ENCODE peak calls at places on chromosomes 2 and 18, in four cellular contexts. J is CD4-positive, alpha-beta memory T cell; M is K562; F is hepatocyte. T is an unnamed sample.

GRCh38 chr18:75213610-75214009 is 3.0 kb downstream of the TSHZ1 start:
- DNase-seq in J (no peak), M (no peak), F (no peak), T (no peak)

GRCh38 chr2:20623741-20624155 is 27.1 kb downstream of the HS1BP3 start:
- DNase-seq in J (no peak), M (no peak), F (no peak), T (no peak)

GRCh38 chr2:119531292-119531691 is 7.0 kb upstream of the SCTR start:
- DNase-seq in J (no peak), M (peak), F (no peak), T (no peak)

GRCh38 chr18:31990823-31991222 is 27.8 kb upstream of the RNF125 start:
- DNase-seq in J (no peak), M (no peak), F (no peak), T (no peak)

GRCh38 chr18:8705941-8706544 is 687 bp downstream of the MTCL1 start:
- DNase-seq in J (peak), M (no peak), F (peak), T (no peak)

GRCh38 chr2:231387904-231388724 is 7.4 kb upstream of the B3GNT7 start:
- DNase-seq in J (no peak), M (no peak), F (peak), T (no peak)

GRCh38 chr2:241559489-241560180 is 1.1 kb downstream of the BOK start:
- DNase-seq in J (no peak), M (peak), F (peak), T (no peak)

GRCh38 chr2:2161871-2162653 is 169.0 kb downstream of the MYT1L start:
- DNase-seq in J (no peak), M (no peak), F (no peak), T (no peak)

GRCh38 chr18:74745658-74746403 is 148.2 kb downstream of the ZNF407 start:
- DNase-seq in J (no peak), M (peak), F (peak), T (no peak)

GRCh38 chr2:10868465-10869314 is 43.0 kb upstream of the KCNF1 start:
- DNase-seq in J (no peak), M (no peak), F (no peak), T (no peak)

GRCh38 chr2:55862673-55863390 is 60.8 kb downstream of the EFEMP1 start:
- DNase-seq in J (no peak), M (peak), F (peak), T (peak)

GRCh38 chr2:199810422-199811250 is 40.4 kb downstream of the FTCDNL1 start:
- DNase-seq in J (no peak), M (no peak), F (no peak), T (no peak)

GRCh38 chr2:161381581-161381980 is 34.5 kb upstream of the TBR1 start:
- DNase-seq in J (no peak), M (no peak), F (no peak), T (no peak)

DNA sequence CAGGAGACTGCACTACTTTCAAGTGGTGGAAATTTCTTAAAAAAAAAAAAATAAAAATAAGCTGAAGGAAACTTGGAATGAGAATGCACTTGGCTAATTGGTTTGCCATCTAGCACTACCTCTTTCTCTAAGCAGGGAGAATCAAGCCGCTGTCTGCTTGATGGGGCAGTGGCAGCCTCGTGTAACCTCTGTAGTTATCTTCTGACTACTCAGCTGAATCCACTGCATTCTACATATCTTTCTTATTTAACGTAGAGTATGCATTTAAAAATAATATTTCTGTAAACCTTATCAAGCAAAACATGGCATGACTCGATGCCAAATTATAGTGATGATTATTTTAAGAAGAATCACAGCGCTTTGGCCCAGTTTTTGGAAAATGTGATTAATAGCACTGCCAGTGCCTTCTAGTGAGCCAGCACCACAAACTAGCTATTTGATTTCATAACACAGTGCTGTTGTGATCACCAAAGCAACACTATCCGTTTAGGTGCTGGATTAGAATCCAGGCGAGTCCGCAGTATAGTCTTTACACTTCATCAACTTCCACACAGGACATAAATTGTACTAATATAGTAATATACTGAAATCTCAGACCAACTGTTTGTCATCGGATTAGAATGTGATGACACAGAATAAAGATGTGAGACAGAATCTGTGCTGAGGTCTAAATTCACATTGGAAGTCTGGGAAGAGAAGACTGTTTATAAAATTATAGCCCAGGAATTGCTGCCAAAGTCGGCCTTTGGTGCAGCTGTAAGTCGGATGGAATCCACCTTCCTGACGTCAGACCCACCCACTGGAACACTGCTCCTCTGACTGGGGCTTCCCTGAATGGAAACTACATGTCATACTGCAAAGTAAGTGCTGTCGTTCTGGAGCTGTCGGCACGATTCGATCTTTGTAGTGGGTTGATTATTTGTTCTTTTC is 136.5 kb upstream of the ETAA1 start:
- DNase-seq in J (no peak), M (no peak), F (peak), T (peak)
- H3K4me3 ChIP-seq in J (no peak), M (no peak), F (no peak), T (no peak)

DNA sequence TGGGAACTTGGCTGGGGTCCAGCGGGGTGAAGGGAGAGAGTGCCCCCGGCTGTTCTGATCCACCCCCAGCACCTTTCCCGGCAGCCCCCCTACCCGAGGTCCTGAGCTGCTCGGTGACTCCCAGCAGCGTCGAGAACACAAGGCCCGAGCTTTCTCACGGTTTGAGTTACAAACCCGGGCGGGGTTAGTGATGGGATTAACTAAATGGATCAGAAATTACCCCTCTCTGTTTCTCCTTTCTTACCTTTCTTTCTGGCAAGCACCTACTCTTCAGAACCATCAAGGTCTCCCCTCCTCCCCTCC is 139.4 kb upstream of the GPC1 start:
- DNase-seq in J (no peak), M (no peak), F (no peak), T (no peak)
- H3K4me3 ChIP-seq in J (no peak), M (no peak), F (no peak), T (no peak)

DNA sequence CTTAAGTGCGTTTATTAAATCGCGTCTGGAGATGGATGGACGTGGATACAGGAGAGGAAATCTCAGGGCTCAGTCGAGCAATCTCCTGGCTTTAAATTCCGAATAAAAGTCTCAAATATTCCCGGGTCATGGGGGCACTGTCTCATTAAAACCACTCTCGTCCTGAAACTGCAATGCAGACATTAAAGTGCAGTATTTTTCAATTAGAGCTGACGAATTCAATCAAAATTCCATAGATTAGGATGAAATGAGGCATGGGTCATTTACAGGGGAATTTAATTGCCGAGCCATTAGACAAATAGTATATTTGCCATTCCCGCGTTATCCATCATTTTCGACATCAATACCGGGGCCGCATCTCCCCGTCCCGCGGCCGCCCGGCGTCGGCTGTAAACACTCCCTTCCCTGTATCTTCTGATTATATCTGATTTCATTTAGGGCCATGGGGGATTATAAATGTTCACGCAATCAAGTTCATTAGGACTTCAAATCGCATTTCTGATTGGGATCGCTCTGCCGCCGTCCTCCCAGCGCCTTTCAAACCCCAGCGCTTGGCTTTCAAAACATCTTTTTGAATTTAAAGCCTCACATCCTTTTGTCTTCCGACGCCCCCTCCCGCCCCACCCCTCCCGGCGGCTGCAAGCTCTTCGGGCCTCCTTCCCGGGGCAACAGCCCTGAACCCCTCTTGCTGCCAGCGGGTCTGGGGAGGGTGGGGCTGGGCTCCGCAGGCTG is 10.9 kb upstream of the GBX2 start:
- DNase-seq in J (no peak), M (no peak), F (no peak), T (no peak)
- H3K4me3 ChIP-seq in J (no peak), M (no peak), F (peak), T (no peak)

GRCh38 chr18:3604260-3604625 is 154.3 kb downstream of the TGIF1 start:
- DNase-seq in J (no peak), M (no peak), F (no peak), T (no peak)
- H3K4me3 ChIP-seq in J (peak), M (peak), F (no peak), T (no peak)

GRCh38 chr2:147198651-147199171 is 646.1 kb upstream of the ACVR2A start:
- DNase-seq in J (no peak), M (no peak), F (no peak), T (no peak)
- H3K4me3 ChIP-seq in J (no peak), M (no peak), F (no peak), T (no peak)

DNA sequence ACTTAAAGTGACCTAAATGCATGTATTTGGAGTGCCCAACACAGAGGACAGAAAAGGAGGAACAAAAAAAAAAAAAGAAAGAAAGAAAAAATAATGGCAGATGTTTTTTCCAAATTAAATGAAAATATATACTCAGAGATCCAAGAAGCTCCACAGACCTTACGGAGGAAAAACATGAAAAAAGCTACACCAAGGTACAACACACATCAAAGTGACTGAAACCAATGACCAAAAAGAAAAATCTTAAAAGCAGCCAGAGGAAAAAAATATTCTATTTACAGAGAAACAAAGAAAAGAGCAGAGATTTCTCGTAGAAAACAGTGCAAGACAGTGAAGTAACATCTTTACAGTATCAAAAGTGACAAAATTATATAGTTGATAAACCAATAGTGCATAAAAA is 5.1 kb downstream of the FANCL start:
- DNase-seq in J (no peak), M (no peak), F (no peak), T (no peak)
- H3K4me3 ChIP-seq in J (no peak), M (no peak), F (no peak), T (no peak)

GRCh38 chr18:11909597-11910026 is 1.5 kb upstream of the MPPE1 start:
- DNase-seq in J (no peak), M (no peak), F (peak), T (no peak)
- H3K4me3 ChIP-seq in J (no peak), M (no peak), F (no peak), T (no peak)

DNA sequence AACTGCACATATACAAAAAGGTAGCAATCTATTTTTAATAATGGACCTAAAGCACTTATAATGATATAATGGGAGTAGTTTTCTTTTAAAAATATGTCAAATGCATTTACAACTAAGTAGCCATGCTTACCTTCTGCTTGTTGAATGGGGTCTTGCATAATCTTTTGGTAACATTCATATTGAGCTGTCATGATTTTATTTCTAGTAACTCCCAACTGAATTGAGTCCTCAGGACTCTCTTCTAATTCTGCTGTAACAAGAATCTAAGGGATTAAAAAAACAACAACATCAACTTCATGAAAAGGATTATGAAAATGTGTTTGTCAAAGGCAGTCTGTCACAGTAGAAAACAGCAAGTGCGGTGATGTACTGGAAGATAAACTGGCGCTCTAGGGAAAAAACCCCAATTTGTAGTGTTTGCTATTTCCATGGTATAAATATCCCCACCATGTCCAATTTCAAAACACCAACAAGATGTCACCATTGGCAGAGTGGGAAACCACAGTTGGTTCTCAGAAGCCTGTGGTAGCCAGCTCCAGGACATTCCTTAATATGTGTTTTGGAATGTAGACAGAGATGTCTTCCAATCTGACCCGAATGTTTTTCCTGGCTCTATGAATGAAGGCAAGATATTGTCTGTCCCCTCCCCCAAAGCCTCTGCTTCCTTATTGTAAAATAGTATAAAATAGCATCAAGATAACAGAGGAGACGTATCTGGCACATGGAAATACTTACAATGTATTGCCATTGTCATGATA is 64.8 kb downstream of the CALCRL start:
- DNase-seq in J (no peak), M (no peak), F (no peak), T (no peak)
- H3K4me3 ChIP-seq in J (no peak), M (no peak), F (no peak), T (no peak)

GRCh38 chr18:57437782-57438668 is 2.9 kb downstream of the ONECUT2 start:
- DNase-seq in J (no peak), M (no peak), F (peak), T (no peak)
- H3K4me3 ChIP-seq in J (no peak), M (no peak), F (peak), T (no peak)